ENCODE peak calls at places on chromosomes 7 and 10, in six cellular contexts. B, V, R, X, J and Z are unnamed samples.
A peak's percentile ranks its signal among the peaks of the same experiment; 100 is the strongest.

GRCh38 chr7:106736508-106737201 is 75.7 kb upstream of the CCDC71L start:
- DNase-seq in J (no peak), V (peak; percentile 85), X (no peak), B (peak; percentile 41), R (no peak), Z (no peak)

GRCh38 chr10:86410542-86411124 is 44.0 kb upstream of the GRID1 start:
- DNase-seq in V (peak; percentile 72), J (no peak), X (no peak), R (no peak), B (no peak), Z (no peak)

GRCh38 chr10:60666221-60666620 is 112.1 kb upstream of the CDK1 start:
- DNase-seq in J (no peak), V (peak; percentile 8), B (peak; percentile 71), R (no peak), X (no peak), Z (no peak)

GRCh38 chr7:101954494-101954893 is 137.1 kb downstream of the CUX1 start:
- DNase-seq in R (no peak), X (no peak), B (no peak), V (no peak), J (no peak), Z (peak; percentile 36)

GRCh38 chr10:71512794-71513379 is 116.2 kb downstream of the CDH23 start:
- DNase-seq in B (peak; percentile 54), X (no peak), V (no peak), R (no peak), J (no peak), Z (peak; percentile 43)

GRCh38 chr7:47568056-47568455 is 13.9 kb downstream of the TNS3 start:
- DNase-seq in B (no peak), R (no peak), J (no peak), X (no peak), V (no peak), Z (no peak)

GRCh38 chr10:86650151-86650550 is 4.2 kb upstream of the OPN4 start:
- DNase-seq in J (no peak), X (no peak), V (no peak), R (peak; percentile 41), B (no peak), Z (no peak)

GRCh38 chr10:34658934-34659333 is 156.2 kb downstream of the PARD3 start:
- DNase-seq in X (no peak), J (no peak), V (no peak), R (no peak), B (no peak), Z (no peak)

GRCh38 chr10:111835562-111835961 is 348.0 kb downstream of the GPAM start:
- DNase-seq in B (no peak), V (peak; percentile 84), X (no peak), R (no peak), J (no peak), Z (no peak)

GRCh38 chr7:26507375-26508068 is 215.9 kb downstream of the SNX10 start:
- DNase-seq in X (no peak), V (no peak), B (no peak), R (no peak), J (no peak), Z (no peak)

GRCh38 chr7:120131096-120131839 is 141.7 kb upstream of the KCND2 start:
- DNase-seq in R (no peak), J (no peak), X (no peak), B (peak; percentile 42), V (no peak), Z (no peak)

GRCh38 chr7:29556405-29557195 is 7.0 kb upstream of the PRR15 start:
- DNase-seq in J (no peak), R (no peak), X (no peak), V (no peak), B (no peak), Z (no peak)

GRCh38 chr10:86295791-86296190 is 70.8 kb downstream of the GRID1 start:
- DNase-seq in J (no peak), X (no peak), R (peak; percentile 27), V (no peak), B (no peak), Z (no peak)

GRCh38 chr10:38027992-38028391 is 17.5 kb downstream of the ZNF33A start:
- DNase-seq in B (no peak), R (no peak), X (no peak), V (no peak), J (peak; percentile 20), Z (no peak)

GRCh38 chr10:19832624-19833507 is 16.6 kb downstream of the PLXDC2 start:
- DNase-seq in R (no peak), X (no peak), J (peak; percentile 36), B (no peak), V (no peak), Z (no peak)

GRCh38 chr7:80428161-80429054 is 83.5 kb downstream of the GNAT3 start:
- DNase-seq in X (no peak), B (no peak), J (peak; percentile 21), V (peak; percentile 75), R (no peak), Z (no peak)

GRCh38 chr7:34048445-34048844 is 143.1 kb downstream of the BMPER start:
- DNase-seq in B (no peak), J (no peak), V (peak; percentile 69), X (no peak), R (no peak), Z (no peak)

GRCh38 chr10:47348138-47348651 is at the start of gene RBP3:
- DNase-seq in V (no peak), J (no peak), X (no peak), R (peak; percentile 51), B (no peak), Z (peak; percentile 45)

GRCh38 chr7:35723011-35723410 is 28.1 kb upstream of the HERPUD2 start:
- DNase-seq in J (no peak), X (no peak), V (peak; percentile 65), R (no peak), B (no peak), Z (no peak)

GRCh38 chr10:108358912-108359311 is 1194.4 kb upstream of the SORCS1 start:
- DNase-seq in X (no peak), V (peak; percentile 98), J (no peak), B (no peak), R (no peak), Z (no peak)

GRCh38 chr10:62651341-62651740 is 153.2 kb upstream of the ADO start:
- DNase-seq in V (peak; percentile 72), B (no peak), X (no peak), J (no peak), R (no peak), Z (no peak)

GRCh38 chr10:60359066-60359465 is 30.6 kb downstream of the ANK3 start:
- DNase-seq in X (no peak), J (no peak), R (no peak), V (no peak), B (no peak), Z (no peak)

GRCh38 chr10:91389636-91390512 is 20.3 kb upstream of the HECTD2 start:
- DNase-seq in B (no peak), J (no peak), R (no peak), V (peak; percentile 81), X (no peak), Z (no peak)

GRCh38 chr10:36647540-36647939 is 477.9 kb upstream of the ANKRD30A start:
- DNase-seq in J (no peak), V (no peak), B (no peak), R (no peak), X (no peak), Z (no peak)

DNA sequence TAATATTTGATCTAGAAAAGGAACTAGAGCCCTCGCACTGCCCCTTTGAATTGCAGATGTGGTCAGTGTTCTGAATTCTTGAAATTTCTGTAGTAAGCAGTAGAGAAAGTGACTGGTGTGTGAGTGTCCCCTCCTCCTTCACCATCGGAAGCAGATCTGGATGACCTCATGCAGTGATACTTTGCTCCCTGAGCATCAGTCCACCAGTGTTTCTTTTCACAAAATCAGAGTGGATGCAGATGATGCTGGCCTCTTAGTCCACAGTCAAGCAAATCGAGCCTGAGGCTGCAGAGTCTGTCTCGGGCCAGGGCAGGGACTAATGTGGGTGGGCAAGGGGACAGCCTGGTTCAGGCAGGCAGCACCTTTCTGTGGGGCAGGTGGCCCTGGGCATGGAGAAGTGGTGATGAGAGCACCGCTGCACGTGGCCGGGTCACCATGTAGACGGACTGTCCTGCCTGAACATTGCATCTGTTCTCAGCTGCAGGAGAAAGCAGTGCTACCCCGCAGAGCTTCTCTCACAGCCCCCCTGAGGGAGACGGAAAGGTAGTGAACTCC is 5.4 kb downstream of the INSIG1 start:
- DNase-seq in R (no peak), V (no peak), J (no peak), X (no peak), B (no peak), Z (no peak)
- H3K4me1 ChIP-seq in R (no peaks in the 10 kb centered on the region), V (peaks cover 22% of the 10 kb centered on the region), J (peaks cover 17% of the 10 kb centered on the region), X (peaks cover 43% of the 10 kb centered on the region), B (peaks cover 5% of the 10 kb centered on the region), Z (no peaks in the 10 kb centered on the region)

GRCh38 chr7:131098527-131098926 is 229.1 kb upstream of the MKLN1 start:
- DNase-seq in J (no peak), R (no peak), B (no peak), X (no peak), V (no peak), Z (no peak)
- H3K4me1 ChIP-seq in J (peaks cover 39% of the 10 kb centered on the region), R (no peaks in the 10 kb centered on the region), B (peaks cover 31% of the 10 kb centered on the region), X (peaks cover 98% of the 10 kb centered on the region), V (peaks cover 17% of the 10 kb centered on the region), Z (peaks cover 3% of the 10 kb centered on the region)

GRCh38 chr7:137920637-137921473 is 74.1 kb upstream of the DGKI start:
- DNase-seq in J (no peak), B (no peak), R (no peak), X (no peak), V (peak; percentile 71), Z (no peak)

GRCh38 chr7:137925091-137925490 is 76.8 kb downstream of the CREB3L2 start:
- DNase-seq in J (no peak), X (no peak), V (peak; percentile 63), R (no peak), B (no peak), Z (no peak)

GRCh38 chr7:137925754-137926153 is 76.1 kb downstream of the CREB3L2 start:
- DNase-seq in V (no peak), J (no peak), B (no peak), R (no peak), X (no peak), Z (no peak)

GRCh38 chr7:137919987-137920386 is 73.2 kb upstream of the DGKI start:
- DNase-seq in B (no peak), J (no peak), V (peak; percentile 47), R (no peak), X (no peak), Z (no peak)

GRCh38 chr7:137923380-137923779 is 76.6 kb upstream of the DGKI start:
- DNase-seq in X (no peak), J (no peak), R (no peak), V (peak; percentile 95), B (no peak), Z (no peak)
- H3K4me1 ChIP-seq in X (peaks cover 29% of the 10 kb centered on the region), J (peaks cover 9% of the 10 kb centered on the region), R (no peaks in the 10 kb centered on the region), V (peaks cover 55% of the 10 kb centered on the region), B (no peaks in the 10 kb centered on the region), Z (peaks cover 7% of the 10 kb centered on the region)

DNA sequence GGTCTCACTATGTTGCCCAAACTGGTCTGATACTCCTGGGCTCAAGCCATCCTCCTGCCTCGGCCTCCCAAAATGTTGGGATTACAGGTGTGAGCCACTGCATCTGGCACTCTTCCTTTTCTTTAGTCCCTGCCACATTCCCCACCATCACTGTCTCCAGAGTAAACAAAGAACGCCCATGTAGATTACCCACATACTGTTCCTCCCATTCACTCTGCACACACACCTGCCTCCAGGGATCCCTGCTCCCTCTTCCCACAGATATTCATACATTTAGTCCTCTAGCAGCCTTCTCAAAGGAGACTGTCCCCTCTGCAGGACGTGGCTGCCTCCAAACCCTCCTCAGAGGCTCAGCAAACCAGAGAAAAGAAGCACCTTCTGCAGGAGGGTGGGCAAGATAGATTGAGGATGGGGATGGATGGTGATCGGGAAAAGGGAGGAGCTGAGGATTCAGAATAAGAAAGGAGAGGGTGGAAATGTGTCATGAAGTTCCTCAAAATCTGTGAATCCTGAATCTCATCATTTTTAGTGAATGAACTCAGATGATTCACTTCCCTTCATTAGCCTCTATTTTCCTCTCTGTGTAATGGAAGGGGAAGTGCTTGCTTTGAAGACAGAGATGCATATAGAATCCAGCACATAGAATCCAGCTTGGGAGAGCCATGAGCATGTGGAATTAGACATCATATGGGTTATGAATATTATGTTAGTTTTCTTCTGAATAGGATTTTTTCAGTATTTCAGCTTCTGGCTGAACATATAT is 5.5 kb upstream of the PLAU start:
- DNase-seq in B (no peak), J (no peak), R (no peak), V (peak; percentile 33), X (no peak), Z (no peak)
- H3K4me1 ChIP-seq in B (no peaks in the 10 kb centered on the region), J (no peaks in the 10 kb centered on the region), R (no peaks in the 10 kb centered on the region), V (peaks cover 47% of the 10 kb centered on the region), X (peaks cover 47% of the 10 kb centered on the region), Z (no peaks in the 10 kb centered on the region)